ENCODE peak calls at places on chromosome 13, in five cellular contexts. R is endodermal cell, V is cardiac fibroblast, K is left ventricle myocardium inferior, F is heart right ventricle. C is an unnamed sample.

GRCh38 chr13:43113603-43114002 is 90.2 kb downstream of the DNAJC15 start:
- DNase-seq in R (no peak), V (no peak), K (no peak), F (no peak), C (no peak)

GRCh38 chr13:78595458-78595818 is 7.9 kb downstream of the POU4F1 start:
- DNase-seq in V (no peak), K (no peak), F (no peak), R (peak), C (no peak)

GRCh38 chr13:52849727-52850395 is 1.4 kb upstream of the PCDH8 start:
- DNase-seq in R (peak), K (no peak), V (no peak), F (no peak), C (no peak)

GRCh38 chr13:101309014-101309619 is 107.2 kb downstream of the NALCN start:
- DNase-seq in V (peak), F (no peak), K (no peak), R (no peak), C (peak)

GRCh38 chr13:74243637-74244526 is 109.7 kb upstream of the KLF12 start:
- DNase-seq in R (no peak), V (peak), K (no peak), F (no peak), C (no peak)

GRCh38 chr13:110070511-110071120 is 236.3 kb downstream of the COL4A1 start:
- DNase-seq in V (peak), K (no peak), R (no peak), F (no peak), C (peak)

GRCh38 chr13:110216403-110217041 is 90.4 kb downstream of the COL4A1 start:
- DNase-seq in R (no peak), V (peak), K (no peak), F (no peak), C (peak)

GRCh38 chr13:109345433-109345941 is 440.9 kb downstream of the IRS2 start:
- DNase-seq in V (peak), R (no peak), K (no peak), F (no peak), C (peak)

GRCh38 chr13:34017231-34017630 is 199.3 kb downstream of the RFC3 start:
- DNase-seq in F (no peak), R (no peak), V (no peak), K (no peak), C (no peak)

GRCh38 chr13:108915095-108915633 is 285.8 kb downstream of the MYO16 start:
- DNase-seq in R (no peak), F (no peak), K (no peak), V (peak), C (peak)

GRCh38 chr13:106143392-106143791 is 392.1 kb downstream of the EFNB2 start:
- DNase-seq in F (no peak), V (no peak), R (no peak), K (no peak), C (peak)

GRCh38 chr13:67078062-67078461 is 152.1 kb downstream of the PCDH9 start:
- DNase-seq in K (no peak), R (no peak), F (no peak), V (no peak), C (no peak)

GRCh38 chr13:60139272-60139671 is 24.5 kb downstream of the DIAPH3 start:
- DNase-seq in F (no peak), K (no peak), R (no peak), V (no peak), C (no peak)

GRCh38 chr13:30107536-30108136 is 199.7 kb downstream of the KATNAL1 start:
- DNase-seq in F (no peak), R (no peak), K (no peak), V (no peak), C (no peak)

GRCh38 chr13:30856004-30856790 is 49.9 kb upstream of the MEDAG start:
- DNase-seq in V (no peak), F (no peak), R (no peak), K (no peak), C (no peak)

GRCh38 chr13:59269476-59269875 is 894.3 kb downstream of the DIAPH3 start:
- DNase-seq in K (no peak), V (peak), R (no peak), F (no peak), C (peak)

GRCh38 chr13:24742294-24742693 is 21.7 kb upstream of the RNF17 start:
- DNase-seq in K (no peak), V (peak), R (peak), F (no peak), C (no peak)

DNA sequence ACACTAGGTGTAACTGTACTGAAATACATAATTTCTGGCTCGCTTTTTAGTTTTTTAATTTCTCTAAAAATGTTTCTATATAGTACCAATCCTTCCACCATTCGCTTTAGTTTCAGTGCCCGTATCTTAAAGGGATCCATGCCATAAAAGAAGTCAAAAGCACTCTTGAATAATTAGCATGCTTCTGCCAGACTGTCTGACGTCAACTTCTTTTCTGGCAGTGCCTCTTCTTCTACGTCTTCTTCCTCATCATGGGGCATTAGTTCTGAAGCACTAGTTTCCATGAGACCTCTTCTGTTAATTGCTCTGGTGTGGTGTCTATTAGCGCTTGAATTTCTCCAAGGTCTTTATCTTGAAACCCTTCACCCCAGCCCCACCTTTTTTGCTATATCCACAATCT is 93.8 kb upstream of the DOCK9 start:
- DNase-seq in F (no peak), K (no peak), V (no peak), R (no peak), C (no peak)
- H3K4me3 ChIP-seq in F (no peak), K (no peak), V (no peak), R (no peak), C (no peak)

GRCh38 chr13:50081899-50082425 is 66.7 kb downstream of the KCNRG start:
- DNase-seq in K (peak), V (peak), F (peak), R (peak), C (peak)

GRCh38 chr13:50082426-50083283 is 67.4 kb downstream of the KCNRG start:
- DNase-seq in R (peak), V (peak), F (peak), K (peak), C (no peak)

GRCh38 chr13:50080856-50081105 is 65.5 kb downstream of the KCNRG start:
- DNase-seq in K (no peak), V (peak), R (no peak), F (no peak), C (no peak)

GRCh38 chr13:50081106-50081898 is 66.1 kb downstream of the KCNRG start:
- DNase-seq in R (peak), K (peak), V (no peak), F (peak), C (no peak)

DNA sequence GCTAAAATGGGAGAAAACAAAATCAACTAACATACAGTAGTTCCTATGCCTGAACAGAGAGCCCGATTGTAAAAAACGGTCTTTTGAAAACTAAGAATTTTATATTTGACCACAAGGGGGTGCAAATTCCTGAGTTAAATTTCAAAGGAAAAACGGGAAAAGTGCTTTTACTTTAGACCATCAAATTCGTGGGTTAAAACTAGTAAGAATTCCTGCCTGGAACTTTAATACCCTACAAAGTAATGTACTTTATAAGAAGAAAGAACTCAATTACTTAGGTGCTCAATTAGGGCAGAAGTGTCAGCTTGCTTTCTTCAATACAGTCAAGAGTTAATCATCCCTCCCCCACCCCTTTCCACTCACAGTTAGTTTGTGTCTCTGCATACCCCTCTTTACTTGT is 69.8 kb downstream of the KCNRG start:
- DNase-seq in F (no peak), K (no peak), V (peak), R (no peak), C (no peak)
- TF ChIP-seq CTCF in F (peak), K (peak), V (peak), R (peak), C (no peak)

DNA sequence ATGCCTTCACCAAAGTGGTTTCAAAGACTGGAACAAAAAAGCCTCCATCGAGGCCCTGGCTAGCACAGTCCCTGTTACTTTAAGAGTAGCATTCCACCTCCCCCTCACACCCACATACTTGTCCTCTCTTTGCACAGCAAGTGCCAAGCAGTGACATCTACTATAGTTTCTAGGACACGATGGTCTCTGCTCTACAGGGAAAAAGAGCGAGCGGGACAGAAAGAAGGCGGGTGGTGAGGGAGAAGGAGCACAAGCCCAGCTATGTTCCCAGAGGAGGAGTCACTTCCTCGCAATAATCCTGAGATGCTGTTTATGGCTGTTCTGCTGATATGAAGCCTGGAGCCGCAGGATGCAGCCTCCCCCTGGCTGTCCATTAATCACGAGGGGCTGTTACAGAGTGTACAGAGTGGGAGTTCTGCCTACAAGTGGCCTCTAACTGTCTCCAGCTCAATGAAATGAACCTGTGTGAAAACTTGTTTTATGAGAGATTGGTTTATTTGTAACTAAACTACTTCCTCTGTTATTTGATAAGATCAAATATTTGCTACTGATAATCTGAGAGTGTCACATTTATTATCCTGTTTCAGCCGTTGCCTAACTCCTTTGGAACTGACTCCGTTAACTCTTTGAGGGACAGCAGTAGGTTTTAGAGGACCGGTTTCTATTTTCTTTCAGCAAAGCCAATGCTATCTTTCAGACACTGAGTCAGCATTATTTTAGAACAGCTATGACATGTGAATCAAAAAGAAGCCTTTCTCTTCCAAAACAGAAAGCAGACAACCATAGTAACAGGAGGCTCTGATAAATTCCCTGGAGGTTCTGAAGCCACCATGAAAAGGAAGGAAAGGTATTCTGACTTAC is 208.0 kb downstream of the SPRY2 start:
- DNase-seq in V (peak), F (peak), K (peak), R (peak), C (no peak)
- H3K4me3 ChIP-seq in V (peak), F (peak), K (peak), R (no peak), C (peak)

DNA sequence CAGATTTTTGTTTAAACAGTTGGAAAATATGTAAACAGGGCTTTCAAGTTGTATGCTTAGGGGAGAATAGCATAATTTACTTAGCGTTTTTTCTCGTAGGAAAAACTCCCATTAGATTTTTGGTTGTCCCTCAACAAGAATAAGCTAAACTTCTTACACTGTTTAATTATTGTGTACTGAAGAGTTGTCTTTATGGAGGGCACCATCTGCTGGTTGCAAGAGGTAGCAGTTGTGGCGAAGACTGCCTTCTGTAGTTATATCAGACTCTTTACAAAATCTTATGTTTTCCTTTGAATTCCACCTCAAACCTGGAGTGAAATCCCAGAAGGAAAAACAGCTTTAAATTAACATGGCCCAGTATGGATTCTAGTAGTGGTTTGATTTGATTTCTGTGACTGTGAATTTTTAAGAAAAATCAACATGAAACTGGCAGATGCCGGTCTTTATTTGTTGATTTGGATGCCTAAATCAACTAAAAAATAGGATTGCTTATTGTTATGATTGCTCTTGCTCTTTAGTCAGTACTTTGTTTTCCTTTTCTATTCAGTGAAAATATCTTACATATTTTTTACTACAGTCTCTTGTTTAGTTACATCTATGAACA is 53.4 kb downstream of the PDS5B start:
- DNase-seq in K (no peak), V (peak), R (peak), F (no peak), C (peak)
- TF ChIP-seq CTCF in K (peak), V (peak), R (peak), F (peak), C (peak)

GRCh38 chr13:40127925-40128324 is 472.5 kb downstream of the COG6 start:
- DNase-seq in K (no peak), R (no peak), V (no peak), F (no peak), C (no peak)
- H3K4me3 ChIP-seq in K (no peak), R (no peak), V (no peak), F (no peak), C (no peak)

DNA sequence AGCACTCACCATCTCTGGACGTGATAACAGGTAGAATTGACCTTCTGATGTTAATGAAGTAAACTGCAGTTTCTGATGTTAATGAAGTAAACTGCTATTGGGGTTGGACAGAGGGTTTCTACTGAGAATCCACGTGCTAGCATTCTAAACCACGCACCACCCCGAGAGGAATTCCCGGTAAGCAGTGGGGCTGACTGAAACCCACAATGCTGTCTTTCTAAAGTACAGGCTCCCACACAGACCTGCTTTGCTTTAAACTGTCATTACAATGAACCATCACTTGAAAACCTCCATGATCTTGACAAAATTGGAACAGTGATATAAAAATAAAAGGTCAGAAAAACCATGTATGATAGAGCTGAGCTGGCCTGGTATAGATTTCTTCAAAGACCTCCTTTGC is 559.0 kb downstream of the FGF9 start:
- DNase-seq in R (no peak), K (no peak), V (no peak), F (no peak), C (no peak)
- TF ChIP-seq CTCF in R (no peak), K (no peak), V (no peak), F (no peak), C (no peak)

C was measured in astrocyte of the cerebellum.